ENCODE peak calls at places on chromosomes 12 and 14, in eight cellular contexts. One of them, this sample, is unnamed.

GRCh38 chr14:50714452-50715073 is 46.5 kb upstream of the SAV1 start:
- DNase-seq in stomach: no peak
- DNase-seq in endodermal cell: no peak
- DNase-seq in GM23248: peak; percentile 60
- DNase-seq in fibroblast of lung: peak; percentile 55
- DNase-seq in neural progenitor cell: peak; percentile 31
- DNase-seq in transverse colon: no peak
- DNase-seq in spleen: no peak
- DNase-seq in this sample: no peak

GRCh38 chr14:105487449-105487985 is 831 bp downstream of the CRIP1 start:
- DNase-seq in stomach: peak; percentile 62
- DNase-seq in endodermal cell: no peak
- DNase-seq in GM23248: no peak
- DNase-seq in fibroblast of lung: no peak
- DNase-seq in neural progenitor cell: peak; percentile 58
- DNase-seq in transverse colon: peak; percentile 81
- DNase-seq in spleen: peak; percentile 95
- DNase-seq in this sample: no peak

GRCh38 chr12:89862511-89863331 is 154.1 kb upstream of the ATP2B1 start:
- DNase-seq in stomach: no peak
- DNase-seq in endodermal cell: no peak
- DNase-seq in GM23248: no peak
- DNase-seq in fibroblast of lung: peak; percentile 14
- DNase-seq in neural progenitor cell: no peak
- DNase-seq in transverse colon: peak; percentile 42
- DNase-seq in spleen: peak; percentile 72
- DNase-seq in this sample: no peak

GRCh38 chr12:95198914-95199313 is 18.4 kb downstream of the FGD6 start:
- DNase-seq in stomach: no peak
- DNase-seq in endodermal cell: no peak
- DNase-seq in GM23248: no peak
- DNase-seq in fibroblast of lung: no peak
- DNase-seq in neural progenitor cell: no peak
- DNase-seq in transverse colon: no peak
- DNase-seq in spleen: no peak
- DNase-seq in this sample: no peak

GRCh38 chr12:119594772-119595445 is 1.3 kb downstream of the TMEM233 start:
- DNase-seq in stomach: no peak
- DNase-seq in endodermal cell: peak; percentile 83
- DNase-seq in GM23248: peak; percentile 6
- DNase-seq in fibroblast of lung: no peak
- DNase-seq in neural progenitor cell: peak; percentile 63
- DNase-seq in transverse colon: no peak
- DNase-seq in spleen: no peak
- DNase-seq in this sample: no peak

GRCh38 chr14:36529062-36529461 is 9.0 kb upstream of the NKX2-1 start:
- DNase-seq in stomach: no peak
- DNase-seq in endodermal cell: no peak
- DNase-seq in GM23248: no peak
- DNase-seq in fibroblast of lung: no peak
- DNase-seq in neural progenitor cell: no peak
- DNase-seq in transverse colon: no peak
- DNase-seq in spleen: no peak
- DNase-seq in this sample: no peak

GRCh38 chr14:48805315-48805714 is 780.9 kb downstream of the RPS29 start:
- DNase-seq in stomach: no peak
- DNase-seq in endodermal cell: peak; percentile 65
- DNase-seq in GM23248: no peak
- DNase-seq in fibroblast of lung: no peak
- DNase-seq in neural progenitor cell: peak; percentile 51
- DNase-seq in transverse colon: no peak
- DNase-seq in spleen: peak; percentile 51
- DNase-seq in this sample: no peak

GRCh38 chr12:38427442-38427841 is 110.9 kb downstream of the ALG10B start:
- DNase-seq in stomach: no peak
- DNase-seq in endodermal cell: no peak
- DNase-seq in GM23248: no peak
- DNase-seq in fibroblast of lung: no peak
- DNase-seq in neural progenitor cell: no peak
- DNase-seq in transverse colon: no peak
- DNase-seq in spleen: no peak
- DNase-seq in this sample: no peak

GRCh38 chr12:47730341-47730744 is 5.1 kb upstream of the ENDOU start:
- DNase-seq in stomach: peak; percentile 61
- DNase-seq in endodermal cell: no peak
- DNase-seq in GM23248: peak; percentile 79
- DNase-seq in fibroblast of lung: peak; percentile 8
- DNase-seq in neural progenitor cell: no peak
- DNase-seq in transverse colon: no peak
- DNase-seq in spleen: no peak
- DNase-seq in this sample: peak; percentile 77

GRCh38 chr12:79983969-79984629 is 49.2 kb upstream of the PPP1R12A start:
- DNase-seq in stomach: no peak
- DNase-seq in endodermal cell: no peak
- DNase-seq in GM23248: peak; percentile 78
- DNase-seq in fibroblast of lung: peak; percentile 55
- DNase-seq in neural progenitor cell: peak; percentile 42
- DNase-seq in transverse colon: no peak
- DNase-seq in spleen: no peak
- DNase-seq in this sample: peak; percentile 47

GRCh38 chr12:130139971-130140547 is 22.2 kb upstream of the FZD10 start:
- DNase-seq in stomach: no peak
- DNase-seq in endodermal cell: no peak
- DNase-seq in GM23248: no peak
- DNase-seq in fibroblast of lung: no peak
- DNase-seq in neural progenitor cell: no peak
- DNase-seq in transverse colon: no peak
- DNase-seq in spleen: no peak
- DNase-seq in this sample: no peak
- H3K27me3 ChIP-seq in stomach: no peaks in the 10 kb centered on the region
- H3K27me3 ChIP-seq in endodermal cell: peaks cover 91% of the 10 kb centered on the region
- H3K27me3 ChIP-seq in GM23248: no peaks in the 10 kb centered on the region
- H3K27me3 ChIP-seq in fibroblast of lung: no peaks in the 10 kb centered on the region
- H3K27me3 ChIP-seq in neural progenitor cell: peaks cover 97% of the 10 kb centered on the region
- H3K27me3 ChIP-seq in transverse colon: no peaks in the 10 kb centered on the region
- H3K27me3 ChIP-seq in spleen: no peaks in the 10 kb centered on the region
- H3K27me3 ChIP-seq in this sample: no peaks in the 10 kb centered on the region

GRCh38 chr12:92871121-92871520 is 58.0 kb downstream of the EEA1 start:
- DNase-seq in stomach: no peak
- DNase-seq in endodermal cell: no peak
- DNase-seq in GM23248: peak; percentile 13
- DNase-seq in fibroblast of lung: peak; percentile 8
- DNase-seq in neural progenitor cell: no peak
- DNase-seq in transverse colon: no peak
- DNase-seq in spleen: no peak
- DNase-seq in this sample: no peak
- H3K4me3 ChIP-seq in stomach: no peak overlapping the region
- H3K4me3 ChIP-seq in endodermal cell: no peak overlapping the region
- H3K4me3 ChIP-seq in GM23248: no peak overlapping the region
- H3K4me3 ChIP-seq in fibroblast of lung: no peak overlapping the region
- H3K4me3 ChIP-seq in neural progenitor cell: no peak overlapping the region
- H3K4me3 ChIP-seq in transverse colon: no peak overlapping the region
- H3K4me3 ChIP-seq in spleen: no peak overlapping the region
- H3K4me3 ChIP-seq in this sample: no peak overlapping the region

DNA sequence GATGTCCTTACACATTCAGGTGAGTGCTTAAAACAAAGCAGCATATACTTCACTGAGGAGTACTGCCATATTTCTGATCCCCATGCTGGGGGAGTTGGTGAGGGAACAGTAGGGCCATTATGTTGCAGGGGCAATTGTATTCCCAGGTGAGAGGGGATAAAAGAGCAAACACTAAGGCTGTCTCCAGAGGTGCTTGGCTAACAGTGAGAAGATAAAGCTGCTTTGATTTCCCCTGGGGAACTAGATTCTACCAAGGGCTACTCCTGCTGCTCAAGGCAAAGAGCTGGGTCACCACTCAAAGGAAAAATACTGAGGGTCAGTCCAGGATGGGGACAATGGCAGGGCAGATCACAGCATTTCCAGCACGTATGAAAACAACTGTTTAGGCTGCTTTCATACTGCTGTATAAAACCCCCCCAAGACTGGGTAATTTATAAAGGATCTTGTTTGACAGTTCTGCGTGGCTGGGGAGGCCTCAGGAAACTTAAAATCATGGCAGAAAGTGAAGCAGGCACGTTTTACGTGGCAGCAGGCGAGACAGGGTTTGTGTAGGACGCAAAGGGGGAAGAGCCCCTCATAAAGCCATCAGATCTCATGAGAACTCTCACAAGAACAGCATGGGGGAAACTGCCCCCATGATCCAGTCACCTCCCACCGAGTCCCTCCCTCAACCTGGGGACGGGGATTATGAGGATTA is 47.8 kb upstream of the OR5AU1 start:
- DNase-seq in stomach: no peak
- DNase-seq in endodermal cell: peak; percentile 69
- DNase-seq in GM23248: no peak
- DNase-seq in fibroblast of lung: no peak
- DNase-seq in neural progenitor cell: no peak
- DNase-seq in transverse colon: no peak
- DNase-seq in spleen: no peak
- DNase-seq in this sample: no peak
- H3K27me3 ChIP-seq in stomach: no peaks in the 10 kb centered on the region
- H3K27me3 ChIP-seq in endodermal cell: no peaks in the 10 kb centered on the region
- H3K27me3 ChIP-seq in GM23248: no peaks in the 10 kb centered on the region
- H3K27me3 ChIP-seq in fibroblast of lung: no peaks in the 10 kb centered on the region
- H3K27me3 ChIP-seq in neural progenitor cell: no peaks in the 10 kb centered on the region
- H3K27me3 ChIP-seq in transverse colon: no peaks in the 10 kb centered on the region
- H3K27me3 ChIP-seq in spleen: no peaks in the 10 kb centered on the region
- H3K27me3 ChIP-seq in this sample: no peaks in the 10 kb centered on the region

DNA sequence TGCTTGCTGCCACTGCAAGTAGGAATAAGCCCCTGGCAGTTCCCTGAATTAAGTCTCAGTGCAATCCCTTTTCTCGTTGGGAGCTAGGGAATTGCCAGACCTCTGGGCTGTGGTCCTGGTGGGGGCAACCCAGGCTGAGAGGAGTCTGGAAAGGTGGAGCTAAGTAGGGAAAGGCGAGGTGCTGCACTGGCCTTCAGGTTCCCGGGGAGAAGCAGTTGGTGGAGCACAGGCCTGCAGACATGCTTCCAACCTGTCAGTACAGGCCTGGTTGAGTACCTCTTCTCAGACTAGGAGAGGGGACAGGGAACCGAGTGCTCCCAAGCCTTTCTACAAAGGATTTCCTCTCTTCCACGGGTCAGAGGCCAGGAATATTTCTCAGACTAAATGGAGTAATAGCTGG is 1.5 kb downstream of the NRIP2 start:
- DNase-seq in stomach: no peak
- DNase-seq in endodermal cell: no peak
- DNase-seq in GM23248: no peak
- DNase-seq in fibroblast of lung: no peak
- DNase-seq in neural progenitor cell: no peak
- DNase-seq in transverse colon: no peak
- DNase-seq in spleen: no peak
- DNase-seq in this sample: no peak
- H3K4me3 ChIP-seq in stomach: no peak overlapping the region
- H3K4me3 ChIP-seq in endodermal cell: no peak overlapping the region
- H3K4me3 ChIP-seq in GM23248: no peak overlapping the region
- H3K4me3 ChIP-seq in fibroblast of lung: no peak overlapping the region
- H3K4me3 ChIP-seq in neural progenitor cell: no peak overlapping the region
- H3K4me3 ChIP-seq in transverse colon: no peak overlapping the region
- H3K4me3 ChIP-seq in spleen: no peak overlapping the region
- H3K4me3 ChIP-seq in this sample: no peak overlapping the region

DNA sequence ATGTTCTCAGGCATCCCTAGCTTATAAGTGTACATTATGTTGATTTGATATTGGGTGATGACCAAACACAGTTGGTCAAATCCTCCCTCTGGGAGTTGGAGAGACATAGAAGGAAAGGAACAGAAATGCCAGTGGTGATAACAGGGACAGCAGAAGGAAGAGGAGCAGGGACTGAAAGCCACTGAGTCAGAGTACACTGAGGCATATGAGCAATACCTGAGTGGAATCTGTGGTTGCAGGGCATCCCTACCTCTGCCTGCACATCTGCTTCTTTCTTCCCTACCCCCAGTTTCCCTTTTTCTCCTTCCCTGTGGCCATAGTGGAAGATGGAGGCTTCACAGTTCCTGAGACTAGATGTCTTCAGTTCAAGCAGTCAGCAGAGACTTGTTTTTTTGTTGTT is 44.9 kb downstream of the BICD1 start:
- DNase-seq in stomach: no peak
- DNase-seq in endodermal cell: no peak
- DNase-seq in GM23248: no peak
- DNase-seq in fibroblast of lung: no peak
- DNase-seq in neural progenitor cell: no peak
- DNase-seq in transverse colon: no peak
- DNase-seq in spleen: no peak
- DNase-seq in this sample: no peak
- H3K27me3 ChIP-seq in stomach: no peaks in the 10 kb centered on the region
- H3K27me3 ChIP-seq in endodermal cell: no peaks in the 10 kb centered on the region
- H3K27me3 ChIP-seq in GM23248: no peaks in the 10 kb centered on the region
- H3K27me3 ChIP-seq in fibroblast of lung: no peaks in the 10 kb centered on the region
- H3K27me3 ChIP-seq in neural progenitor cell: no peaks in the 10 kb centered on the region
- H3K27me3 ChIP-seq in transverse colon: no peaks in the 10 kb centered on the region
- H3K27me3 ChIP-seq in spleen: no peaks in the 10 kb centered on the region
- H3K27me3 ChIP-seq in this sample: no peaks in the 10 kb centered on the region

GRCh38 chr12:105092336-105092735 is 8.1 kb upstream of the ALDH1L2 start:
- DNase-seq in stomach: no peak
- DNase-seq in endodermal cell: peak; percentile 93
- DNase-seq in GM23248: no peak
- DNase-seq in fibroblast of lung: no peak
- DNase-seq in neural progenitor cell: peak; percentile 29
- DNase-seq in transverse colon: peak; percentile 16
- DNase-seq in spleen: no peak
- DNase-seq in this sample: no peak
- H3K4me3 ChIP-seq in stomach: peak overlapping the region; percentile 18
- H3K4me3 ChIP-seq in endodermal cell: peak overlapping the region; percentile 37
- H3K4me3 ChIP-seq in GM23248: no peak overlapping the region
- H3K4me3 ChIP-seq in fibroblast of lung: no peak overlapping the region
- H3K4me3 ChIP-seq in neural progenitor cell: peak overlapping the region; percentile 39
- H3K4me3 ChIP-seq in transverse colon: no peak overlapping the region
- H3K4me3 ChIP-seq in spleen: no peak overlapping the region
- H3K4me3 ChIP-seq in this sample: no peak overlapping the region

GRCh38 chr12:117363953-117364486 is 2.6 kb upstream of the NOS1 start:
- DNase-seq in stomach: no peak
- DNase-seq in endodermal cell: no peak
- DNase-seq in GM23248: no peak
- DNase-seq in fibroblast of lung: no peak
- DNase-seq in neural progenitor cell: peak; percentile 55
- DNase-seq in transverse colon: no peak
- DNase-seq in spleen: no peak
- DNase-seq in this sample: no peak
- H3K27me3 ChIP-seq in stomach: peaks cover 58% of the 10 kb centered on the region
- H3K27me3 ChIP-seq in endodermal cell: peaks cover 73% of the 10 kb centered on the region
- H3K27me3 ChIP-seq in GM23248: peaks cover 47% of the 10 kb centered on the region
- H3K27me3 ChIP-seq in fibroblast of lung: peaks cover 3% of the 10 kb centered on the region
- H3K27me3 ChIP-seq in neural progenitor cell: peaks cover 84% of the 10 kb centered on the region
- H3K27me3 ChIP-seq in transverse colon: peaks cover 70% of the 10 kb centered on the region
- H3K27me3 ChIP-seq in spleen: peaks cover 78% of the 10 kb centered on the region
- H3K27me3 ChIP-seq in this sample: peaks cover 53% of the 10 kb centered on the region

GRCh38 chr12:9742665-9743064 is 9.8 kb upstream of the CLECL1 start:
- DNase-seq in stomach: peak; percentile 44
- DNase-seq in endodermal cell: no peak
- DNase-seq in GM23248: no peak
- DNase-seq in fibroblast of lung: no peak
- DNase-seq in neural progenitor cell: no peak
- DNase-seq in transverse colon: peak; percentile 33
- DNase-seq in spleen: peak; percentile 72
- DNase-seq in this sample: no peak
- H3K4me3 ChIP-seq in stomach: no peak overlapping the region
- H3K4me3 ChIP-seq in endodermal cell: no peak overlapping the region
- H3K4me3 ChIP-seq in GM23248: no peak overlapping the region
- H3K4me3 ChIP-seq in fibroblast of lung: no peak overlapping the region
- H3K4me3 ChIP-seq in neural progenitor cell: no peak overlapping the region
- H3K4me3 ChIP-seq in transverse colon: no peak overlapping the region
- H3K4me3 ChIP-seq in spleen: no peak overlapping the region
- H3K4me3 ChIP-seq in this sample: no peak overlapping the region

This sample was measured in MG63.